ENCODE peak calls at places on chromosomes 4 and X, in six cellular contexts. I is WERI-Rb-1; S is CD4-positive, CD25-positive, alpha-beta regulatory T cell; G is right cardiac atrium; Q is astrocyte; R is epithelial cell of esophagus. N is an unnamed sample.

GRCh38 chr4:20313237-20314030 is 61.7 kb downstream of the SLIT2 start:
- DNase-seq in I (peak), S (no peak), G (peak), Q (no peak), R (no peak), N (no peak)

GRCh38 chr4:7964890-7965662 is 25.4 kb upstream of the AFAP1 start:
- DNase-seq in I (no peak), S (no peak), G (peak), Q (peak), R (peak), N (no peak)

GRCh38 chrX:134174859-134175258 is 62.1 kb upstream of the CCDC160 start:
- DNase-seq in I (no peak), S (no peak), G (no peak), Q (no peak), R (no peak), N (no peak)

GRCh38 chrX:138775501-138775900 is 64.0 kb upstream of the FGF13 start:
- DNase-seq in I (no peak), S (no peak), G (no peak), Q (peak), R (peak), N (no peak)

GRCh38 chr4:171390626-171391025 is 422.6 kb upstream of the GALNTL6 start:
- DNase-seq in I (no peak), S (no peak), G (no peak), Q (no peak), R (no peak), N (no peak)

GRCh38 chr4:144463236-144463635 is 182.7 kb upstream of the HHIP start:
- DNase-seq in I (no peak), S (no peak), G (no peak), Q (no peak), R (no peak), N (no peak)

GRCh38 chr4:49217492-49217891 is 231.4 kb downstream of the CWH43 start:
- DNase-seq in I (no peak), S (no peak), G (no peak), Q (no peak), R (no peak), N (no peak)

GRCh38 chr4:168882650-168883233 is 127.3 kb downstream of the CBR4 start:
- DNase-seq in I (no peak), S (no peak), G (no peak), Q (no peak), R (peak), N (no peak)

GRCh38 chrX:2875798-2876399 is 47.2 kb downstream of the GYG2 start:
- DNase-seq in I (no peak), S (no peak), G (no peak), Q (no peak), R (no peak), N (no peak)

GRCh38 chr4:184448828-184449227 is 25.5 kb downstream of the IRF2 start:
- DNase-seq in I (no peak), S (no peak), G (peak), Q (peak), R (no peak), N (no peak)

GRCh38 chrX:65608021-65608420 is 59.4 kb upstream of the MSN start:
- DNase-seq in I (no peak), S (no peak), G (no peak), Q (no peak), R (peak), N (no peak)

GRCh38 chrX:65610040-65610439 is 57.4 kb upstream of the MSN start:
- DNase-seq in I (no peak), S (no peak), G (no peak), Q (no peak), R (no peak), N (no peak)

GRCh38 chrX:65607070-65607742 is 60.2 kb upstream of the MSN start:
- DNase-seq in I (no peak), S (no peak), G (no peak), Q (peak), R (peak), N (no peak)

DNA sequence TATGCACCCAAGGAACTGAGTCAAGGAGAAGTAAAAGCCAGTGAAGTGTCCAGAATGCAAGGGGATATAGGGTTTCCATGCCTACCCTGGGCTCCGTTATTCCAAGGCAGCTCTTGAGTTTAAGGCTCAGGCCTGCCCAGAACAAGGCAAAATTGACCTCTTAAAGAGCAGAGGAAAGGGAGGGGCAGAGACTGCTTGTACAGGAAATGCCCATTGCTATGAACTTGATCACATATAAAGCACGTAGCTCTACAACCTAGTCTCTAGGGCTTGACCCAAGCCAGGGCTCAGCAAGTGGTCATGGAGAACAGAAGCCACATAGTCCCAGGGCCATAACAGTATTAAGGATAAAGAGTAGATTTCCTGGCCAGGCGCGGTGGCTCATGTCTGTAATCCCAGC is 58.2 kb upstream of the MSN start:
- DNase-seq in I (no peak), S (no peak), G (no peak), Q (no peak), R (no peak), N (no peak)
- H3K4me3 ChIP-seq in I (no peak), S (no peak), G (no peak), Q (no peak), R (no peak), N (no peak)

DNA sequence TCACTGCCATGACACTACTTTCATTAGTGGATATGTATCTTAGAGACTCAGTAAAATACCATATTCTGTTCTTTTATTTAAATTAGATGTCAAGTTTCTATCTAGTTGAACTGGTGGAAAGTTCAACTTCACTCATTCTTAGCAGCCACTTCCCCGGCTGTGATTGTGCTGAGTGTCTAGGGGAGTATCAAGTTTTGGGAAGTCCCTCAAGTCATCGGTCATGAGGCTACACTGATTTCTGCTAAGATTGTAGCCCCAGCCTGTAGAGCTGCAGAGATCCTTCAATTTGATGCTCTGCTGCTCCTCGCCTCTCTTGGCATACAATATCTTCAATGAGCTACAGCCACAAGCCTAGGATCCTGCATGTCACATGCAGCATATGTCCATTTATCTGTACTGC is 53.9 kb downstream of the DMP1 start:
- DNase-seq in I (no peak), S (no peak), G (no peak), Q (no peak), R (no peak), N (no peak)
- H3K4me3 ChIP-seq in I (no peak), S (no peak), G (no peak), Q (no peak), R (no peak), N (no peak)

DNA sequence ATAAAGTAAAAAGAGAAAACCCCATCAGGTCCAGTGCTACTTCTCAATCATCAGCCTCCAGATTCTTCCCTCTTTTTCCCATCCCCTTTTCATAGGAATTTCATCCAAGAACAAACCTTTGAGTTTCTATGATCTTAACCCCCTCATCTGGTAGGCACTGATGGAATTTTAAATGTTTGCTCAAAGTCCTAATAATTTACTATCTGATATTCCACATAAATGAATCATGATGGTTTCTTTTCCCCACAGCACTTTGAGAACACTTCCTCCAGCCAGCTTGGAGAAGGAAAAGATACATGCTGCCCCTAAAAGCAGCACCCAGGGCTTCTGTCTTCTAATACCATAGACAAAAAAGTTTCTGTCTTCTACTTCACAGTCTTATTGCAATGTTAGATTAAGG is 19.4 kb upstream of the KLHL8 start:
- DNase-seq in I (no peak), S (no peak), G (no peak), Q (no peak), R (no peak), N (no peak)
- H3K4me3 ChIP-seq in I (no peak), S (no peak), G (no peak), Q (no peak), R (no peak), N (no peak)

DNA sequence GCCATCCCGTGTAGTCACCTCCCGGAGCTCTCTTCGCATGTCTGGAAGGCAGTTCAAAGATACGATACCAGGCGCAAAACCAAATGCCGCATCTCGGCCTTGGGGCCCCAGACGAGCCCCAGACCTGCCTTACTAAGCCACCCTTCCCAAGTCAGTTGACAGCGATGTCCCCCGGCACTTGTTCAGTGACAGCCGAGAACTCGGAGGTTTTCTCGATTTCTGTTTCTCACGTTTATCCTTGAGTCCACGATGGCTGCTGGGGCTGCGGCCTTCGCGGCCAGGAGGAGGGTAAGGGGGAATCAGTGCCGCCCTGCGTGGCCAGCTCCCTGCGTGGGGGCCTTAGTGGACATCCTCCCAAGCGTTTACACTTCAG is 7.3 kb downstream of the MAEA start:
- DNase-seq in I (no peak), S (no peak), G (no peak), Q (no peak), R (no peak), N (no peak)
- H3K4me3 ChIP-seq in I (no peak), S (no peak), G (no peak), Q (no peak), R (no peak), N (no peak)

DNA sequence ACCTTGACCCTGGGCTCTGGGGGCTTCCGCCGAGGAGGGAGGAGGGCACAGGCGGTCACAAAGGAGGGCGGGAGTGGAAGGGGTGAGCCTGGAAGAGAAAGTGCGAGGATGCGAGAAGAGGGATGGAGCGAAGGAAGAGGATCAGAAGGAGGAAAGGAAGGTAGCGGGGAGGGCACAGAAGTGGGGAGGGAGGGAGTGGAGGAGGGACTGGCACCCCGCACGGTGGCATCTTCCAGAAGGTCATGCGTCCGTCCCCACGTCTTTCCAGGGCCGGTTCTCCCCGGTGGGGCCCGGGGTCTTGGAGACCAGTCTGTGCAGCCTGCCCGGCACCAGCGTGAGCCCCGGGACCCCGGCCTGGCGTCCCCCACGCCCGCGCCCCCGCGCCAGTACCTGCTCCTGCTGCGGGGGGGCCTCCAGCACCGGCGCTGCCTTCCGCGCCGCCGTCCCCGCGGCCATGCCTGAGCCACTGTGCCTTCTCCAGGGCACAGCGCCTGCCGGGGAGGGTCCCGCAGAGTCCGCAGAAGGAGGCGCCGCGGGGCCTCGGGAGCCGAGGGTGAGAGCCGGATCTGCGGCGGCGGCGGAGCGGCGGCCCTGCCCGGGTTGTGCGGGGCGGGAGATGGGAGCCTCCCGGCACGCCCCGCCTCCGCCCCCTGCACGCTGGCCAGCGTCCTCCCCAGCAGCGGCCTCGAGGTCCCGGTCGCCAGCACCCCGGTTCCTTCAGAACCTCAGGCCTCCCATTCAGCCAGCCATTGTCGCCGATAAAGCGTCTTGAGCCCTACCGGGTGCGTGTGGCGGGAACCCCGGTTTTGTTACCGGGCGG is at the start of gene RNF175:
- DNase-seq in I (peak), S (peak), G (peak), Q (no peak), R (no peak), N (no peak)
- H3K4me3 ChIP-seq in I (peak), S (peak), G (peak), Q (peak), R (peak), N (peak)

GRCh38 chrX:118565853-118566252 is 70.2 kb downstream of the DOCK11 start:
- DNase-seq in I (no peak), S (no peak), G (no peak), Q (no peak), R (no peak), N (no peak)
- H3K4me3 ChIP-seq in I (no peak), S (no peak), G (no peak), Q (no peak), R (no peak), N (no peak)

GRCh38 chr4:186840222-186840701 is 116.6 kb upstream of the FAT1 start:
- DNase-seq in I (no peak), S (no peak), G (peak), Q (no peak), R (no peak), N (no peak)

GRCh38 chr4:186838295-186838694 is 114.6 kb upstream of the FAT1 start:
- DNase-seq in I (no peak), S (no peak), G (no peak), Q (no peak), R (no peak), N (no peak)

GRCh38 chr4:186844059-186844681 is 120.5 kb upstream of the FAT1 start:
- DNase-seq in I (no peak), S (no peak), G (peak), Q (peak), R (no peak), N (no peak)

GRCh38 chr4:186839122-186840037 is 115.7 kb upstream of the FAT1 start:
- DNase-seq in I (no peak), S (no peak), G (peak), Q (peak), R (peak), N (no peak)

DNA sequence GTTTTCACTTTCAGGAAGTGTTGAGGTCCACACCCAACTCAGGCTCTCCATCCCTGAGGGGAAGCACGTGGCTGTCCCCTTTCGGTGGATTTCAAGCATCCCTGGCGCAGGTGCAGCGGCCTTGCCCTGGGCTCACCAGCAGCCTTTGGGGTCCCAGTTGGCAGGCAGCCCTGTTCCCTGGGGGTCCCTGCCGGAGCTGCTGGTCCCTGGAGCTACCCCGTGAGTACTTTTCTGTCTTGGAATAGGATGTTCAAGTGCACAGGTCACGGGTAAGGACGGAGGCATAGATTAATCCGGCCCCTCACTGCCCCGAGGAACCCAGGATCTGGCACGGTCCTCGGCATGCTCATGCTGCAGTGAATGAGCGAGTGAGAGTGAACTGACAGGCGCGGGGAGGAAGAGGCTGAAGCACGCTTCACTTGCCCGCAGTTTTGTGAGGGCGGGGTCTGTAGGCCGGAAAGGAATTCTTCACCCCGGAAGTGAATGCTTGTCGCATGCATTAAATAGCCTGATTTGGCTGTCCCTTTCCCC is 117.2 kb upstream of the FAT1 start:
- DNase-seq in I (no peak), S (no peak), G (peak), Q (no peak), R (no peak), N (no peak)
- H3K4me3 ChIP-seq in I (no peak), S (no peak), G (no peak), Q (no peak), R (no peak), N (no peak)

GRCh38 chrX:78331708-78332107 is 4.3 kb upstream of the CYSLTR1 start:
- DNase-seq in I (no peak), S (no peak), G (no peak), Q (no peak), R (no peak), N (no peak)

GRCh38 chrX:78327370-78328048 is at the start of gene CYSLTR1:
- DNase-seq in I (no peak), S (no peak), G (no peak), Q (no peak), R (no peak), N (no peak)

GRCh38 chrX:78329486-78329885 is 2.1 kb upstream of the CYSLTR1 start:
- DNase-seq in I (no peak), S (no peak), G (no peak), Q (no peak), R (peak), N (peak)

GRCh38 chrX:78330540-78330939 is 3.1 kb upstream of the CYSLTR1 start:
- DNase-seq in I (no peak), S (no peak), G (no peak), Q (no peak), R (no peak), N (no peak)

GRCh38 chrX:78330068-78330467 is 2.7 kb upstream of the CYSLTR1 start:
- DNase-seq in I (no peak), S (no peak), G (no peak), Q (no peak), R (no peak), N (no peak)
- H3K4me3 ChIP-seq in I (no peak), S (no peak), G (no peak), Q (no peak), R (no peak), N (peak)

GRCh38 chr4:150510176-150510875 is 71.6 kb upstream of the MAB21L2 start:
- DNase-seq in I (no peak), S (no peak), G (no peak), Q (peak), R (peak), N (no peak)
- H3K4me3 ChIP-seq in I (no peak), S (no peak), G (no peak), Q (peak), R (no peak), N (no peak)

DNA sequence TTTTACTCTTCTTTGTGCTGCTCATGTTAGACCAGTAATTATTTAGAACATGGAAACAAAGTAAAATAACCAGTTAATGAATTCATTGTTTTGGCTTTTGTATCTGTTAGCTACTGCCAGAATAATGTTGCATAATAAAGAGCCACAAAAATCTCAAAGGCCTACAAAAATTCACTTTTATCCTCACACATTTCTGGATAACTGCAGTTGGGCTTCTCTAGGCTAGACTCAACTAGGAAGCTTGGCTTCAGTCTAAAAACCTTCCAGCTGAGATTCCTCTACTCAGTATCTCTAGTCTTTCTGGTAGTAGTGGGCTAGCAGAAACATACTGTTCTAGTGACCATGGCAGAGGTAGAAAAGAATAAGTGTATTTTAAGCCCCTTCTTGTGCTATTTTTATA is 73.0 kb downstream of the FAT4 start:
- DNase-seq in I (no peak), S (no peak), G (no peak), Q (peak), R (no peak), N (no peak)
- H3K4me3 ChIP-seq in I (no peak), S (no peak), G (no peak), Q (no peak), R (no peak), N (no peak)

N was measured in CD8-positive, alpha-beta memory T cell.